ENCODE peak calls at places on chromosomes 11 and 22, in five cellular contexts. One of them, this sample, is unnamed.
A peak's percentile ranks its signal among the peaks of the same experiment; 100 is the strongest.

GRCh38 chr11:2761131-2762030 is 61.6 kb upstream of the KCNQ1OT1 start:
- DNase-seq in fibroblast of lung: no peak
- DNase-seq in transverse colon: peak; percentile 36
- DNase-seq in mesenchymal stem cell: no peak
- DNase-seq in mesendoderm: no peak
- DNase-seq in this sample: no peak

GRCh38 chr11:83717551-83717950 is 431.4 kb upstream of the CCDC90B start:
- DNase-seq in transverse colon: no peak
- DNase-seq in mesenchymal stem cell: peak; percentile 34
- DNase-seq in fibroblast of lung: peak; percentile 20
- DNase-seq in mesendoderm: peak; percentile 59
- DNase-seq in this sample: no peak

GRCh38 chr22:38696606-38697005 is 4.1 kb downstream of the JOSD1 start:
- DNase-seq in mesendoderm: peak; percentile 41
- DNase-seq in transverse colon: no peak
- DNase-seq in mesenchymal stem cell: peak; percentile 73
- DNase-seq in fibroblast of lung: peak; percentile 83
- DNase-seq in this sample: peak; percentile 67

GRCh38 chr22:43945632-43946390 is 9.4 kb upstream of the SAMM50 start:
- DNase-seq in mesendoderm: peak; percentile 81
- DNase-seq in transverse colon: peak; percentile 70
- DNase-seq in fibroblast of lung: peak; percentile 58
- DNase-seq in mesenchymal stem cell: peak; percentile 69
- DNase-seq in this sample: peak; percentile 38

GRCh38 chr11:104033134-104033533 is 3.3 kb upstream of the DDI1 start:
- DNase-seq in fibroblast of lung: peak; percentile 87
- DNase-seq in transverse colon: no peak
- DNase-seq in mesendoderm: no peak
- DNase-seq in mesenchymal stem cell: peak; percentile 84
- DNase-seq in this sample: peak; percentile 24

GRCh38 chr11:134391170-134391569 is 20.9 kb downstream of the B3GAT1 start:
- DNase-seq in mesendoderm: no peak
- DNase-seq in transverse colon: no peak
- DNase-seq in fibroblast of lung: no peak
- DNase-seq in mesenchymal stem cell: no peak
- DNase-seq in this sample: no peak

GRCh38 chr11:127063191-127063590 is 62.6 kb upstream of the KIRREL3 start:
- DNase-seq in transverse colon: no peak
- DNase-seq in mesendoderm: no peak
- DNase-seq in fibroblast of lung: no peak
- DNase-seq in mesenchymal stem cell: no peak
- DNase-seq in this sample: no peak

GRCh38 chr22:37827056-37827455 is 3.9 kb downstream of the GALR3 start:
- DNase-seq in mesenchymal stem cell: no peak
- DNase-seq in transverse colon: no peak
- DNase-seq in fibroblast of lung: no peak
- DNase-seq in mesendoderm: no peak
- DNase-seq in this sample: no peak

GRCh38 chr11:117144477-117145392 is 648 bp downstream of the PAFAH1B2 start:
- DNase-seq in mesendoderm: peak; percentile 51
- DNase-seq in transverse colon: peak; percentile 61
- DNase-seq in fibroblast of lung: peak; percentile 73
- DNase-seq in mesenchymal stem cell: peak; percentile 84
- DNase-seq in this sample: peak; percentile 76

GRCh38 chr11:95655544-95655943 is 134.0 kb downstream of the FAM76B start:
- DNase-seq in transverse colon: no peak
- DNase-seq in mesenchymal stem cell: peak; percentile 8
- DNase-seq in fibroblast of lung: no peak
- DNase-seq in mesendoderm: no peak
- DNase-seq in this sample: no peak

GRCh38 chr11:102079625-102080024 is 30.6 kb upstream of the YAP1 start:
- DNase-seq in mesenchymal stem cell: no peak
- DNase-seq in transverse colon: no peak
- DNase-seq in mesendoderm: no peak
- DNase-seq in fibroblast of lung: no peak
- DNase-seq in this sample: no peak

GRCh38 chr11:17036666-17037658 is 22.7 kb upstream of the PLEKHA7 start:
- DNase-seq in fibroblast of lung: no peak
- DNase-seq in transverse colon: peak; percentile 43
- DNase-seq in mesendoderm: peak; percentile 52
- DNase-seq in mesenchymal stem cell: no peak
- DNase-seq in this sample: no peak

GRCh38 chr11:71946144-71946571 is 17.3 kb downstream of the RNF121 start:
- DNase-seq in fibroblast of lung: peak; percentile 20
- DNase-seq in mesenchymal stem cell: peak; percentile 80
- DNase-seq in transverse colon: no peak
- DNase-seq in mesendoderm: no peak
- DNase-seq in this sample: peak; percentile 55

GRCh38 chr22:30694638-30695350 is at the start of gene OSBP2:
- DNase-seq in transverse colon: peak; percentile 56
- DNase-seq in fibroblast of lung: no peak
- DNase-seq in mesenchymal stem cell: no peak
- DNase-seq in mesendoderm: no peak
- DNase-seq in this sample: no peak

GRCh38 chr11:122186439-122187080 is 70.5 kb upstream of the BLID start:
- DNase-seq in transverse colon: no peak
- DNase-seq in mesendoderm: no peak
- DNase-seq in fibroblast of lung: peak; percentile 100
- DNase-seq in mesenchymal stem cell: peak; percentile 98
- DNase-seq in this sample: no peak

GRCh38 chr11:57180141-57180561 is 1.6 kb upstream of the LRRC55 start:
- DNase-seq in transverse colon: no peak
- DNase-seq in mesendoderm: peak; percentile 70
- DNase-seq in fibroblast of lung: no peak
- DNase-seq in mesenchymal stem cell: no peak
- DNase-seq in this sample: no peak

GRCh38 chr11:111148953-111149352 is 96.6 kb upstream of the POU2AF2 start:
- DNase-seq in transverse colon: no peak
- DNase-seq in fibroblast of lung: peak; percentile 26
- DNase-seq in mesendoderm: no peak
- DNase-seq in mesenchymal stem cell: peak; percentile 1
- DNase-seq in this sample: no peak

GRCh38 chr22:31096637-31097274 is 10.6 kb downstream of the SELENOM start:
- DNase-seq in fibroblast of lung: no peak
- DNase-seq in mesendoderm: no peak
- DNase-seq in mesenchymal stem cell: no peak
- DNase-seq in transverse colon: no peak
- DNase-seq in this sample: peak; percentile 38

GRCh38 chr11:2474059-2474901 is 29.5 kb downstream of the KCNQ1 start:
- DNase-seq in transverse colon: peak; percentile 75
- DNase-seq in mesendoderm: no peak
- DNase-seq in fibroblast of lung: no peak
- DNase-seq in mesenchymal stem cell: no peak
- DNase-seq in this sample: no peak

GRCh38 chr11:75428301-75428724 is 4.7 kb downstream of the KLHL35 start:
- DNase-seq in mesendoderm: peak; percentile 81
- DNase-seq in mesenchymal stem cell: no peak
- DNase-seq in fibroblast of lung: peak; percentile 90
- DNase-seq in transverse colon: peak; percentile 84
- DNase-seq in this sample: no peak

GRCh38 chr11:126948563-126948962 is 52.0 kb downstream of the KIRREL3 start:
- DNase-seq in transverse colon: no peak
- DNase-seq in mesenchymal stem cell: no peak
- DNase-seq in mesendoderm: no peak
- DNase-seq in fibroblast of lung: no peak
- DNase-seq in this sample: no peak

GRCh38 chr11:121456816-121457431 is 4.2 kb upstream of the SORL1-AS1 start:
- DNase-seq in mesenchymal stem cell: no peak
- DNase-seq in mesendoderm: no peak
- DNase-seq in transverse colon: no peak
- DNase-seq in fibroblast of lung: no peak
- DNase-seq in this sample: no peak

GRCh38 chr22:29879738-29880137 is 3.2 kb upstream of the MTMR3 start:
- DNase-seq in mesendoderm: peak; percentile 59
- DNase-seq in mesenchymal stem cell: no peak
- DNase-seq in fibroblast of lung: no peak
- DNase-seq in transverse colon: no peak
- DNase-seq in this sample: no peak

GRCh38 chr22:31829505-31829904 is 75.7 kb downstream of the DEPDC5 start:
- DNase-seq in transverse colon: no peak
- DNase-seq in mesendoderm: no peak
- DNase-seq in fibroblast of lung: peak; percentile 83
- DNase-seq in mesenchymal stem cell: peak; percentile 94
- DNase-seq in this sample: peak; percentile 89

GRCh38 chr11:47992959-47993820 is 12.8 kb downstream of the PTPRJ start:
- DNase-seq in fibroblast of lung: peak; percentile 85
- DNase-seq in mesendoderm: peak; percentile 83
- DNase-seq in transverse colon: peak; percentile 46
- DNase-seq in mesenchymal stem cell: peak; percentile 91
- DNase-seq in this sample: peak; percentile 87

GRCh38 chr11:6988506-6988905 is 31.6 kb downstream of the ZNF214 start:
- DNase-seq in mesenchymal stem cell: no peak
- DNase-seq in fibroblast of lung: no peak
- DNase-seq in transverse colon: no peak
- DNase-seq in mesendoderm: no peak
- DNase-seq in this sample: no peak

GRCh38 chr11:119480375-119481020 is 57.5 kb upstream of the THY1 start:
- DNase-seq in mesenchymal stem cell: no peak
- DNase-seq in fibroblast of lung: no peak
- DNase-seq in mesendoderm: no peak
- DNase-seq in transverse colon: no peak
- DNase-seq in this sample: no peak

GRCh38 chr11:128871165-128871564 is 4.1 kb upstream of the KCNJ1 start:
- DNase-seq in fibroblast of lung: no peak
- DNase-seq in mesenchymal stem cell: no peak
- DNase-seq in mesendoderm: peak; percentile 89
- DNase-seq in transverse colon: no peak
- DNase-seq in this sample: no peak

GRCh38 chr11:128874406-128874805 is 7.3 kb upstream of the KCNJ1 start:
- DNase-seq in mesendoderm: no peak
- DNase-seq in transverse colon: no peak
- DNase-seq in fibroblast of lung: no peak
- DNase-seq in mesenchymal stem cell: no peak
- DNase-seq in this sample: no peak

GRCh38 chr11:128868851-128869671 is 2.0 kb upstream of the KCNJ1 start:
- DNase-seq in fibroblast of lung: no peak
- DNase-seq in transverse colon: no peak
- DNase-seq in mesendoderm: no peak
- DNase-seq in mesenchymal stem cell: no peak
- DNase-seq in this sample: no peak

GRCh38 chr11:128872094-128872493 is 5.0 kb upstream of the KCNJ1 start:
- DNase-seq in mesendoderm: no peak
- DNase-seq in transverse colon: no peak
- DNase-seq in mesenchymal stem cell: no peak
- DNase-seq in fibroblast of lung: no peak
- DNase-seq in this sample: no peak

GRCh38 chr11:128872594-128872993 is 5.5 kb upstream of the KCNJ1 start:
- DNase-seq in fibroblast of lung: no peak
- DNase-seq in mesenchymal stem cell: no peak
- DNase-seq in transverse colon: no peak
- DNase-seq in mesendoderm: no peak
- DNase-seq in this sample: no peak
- H3K4me3 ChIP-seq in fibroblast of lung: no peak overlapping the region
- H3K4me3 ChIP-seq in mesenchymal stem cell: no peak overlapping the region
- H3K4me3 ChIP-seq in transverse colon: no peak overlapping the region
- H3K4me3 ChIP-seq in mesendoderm: no peak overlapping the region
- H3K4me3 ChIP-seq in this sample: no peak overlapping the region

GRCh38 chr22:25050566-25050965 is 98.0 kb downstream of the KIAA1671 start:
- DNase-seq in transverse colon: no peak
- DNase-seq in mesenchymal stem cell: no peak
- DNase-seq in mesendoderm: no peak
- DNase-seq in fibroblast of lung: no peak
- DNase-seq in this sample: no peak
- H3K27ac ChIP-seq in transverse colon: no peak overlapping the region
- H3K27ac ChIP-seq in mesenchymal stem cell: no peak overlapping the region
- H3K27ac ChIP-seq in mesendoderm: no peak overlapping the region
- H3K27ac ChIP-seq in fibroblast of lung: no peak overlapping the region
- H3K27ac ChIP-seq in this sample: no peak overlapping the region

DNA sequence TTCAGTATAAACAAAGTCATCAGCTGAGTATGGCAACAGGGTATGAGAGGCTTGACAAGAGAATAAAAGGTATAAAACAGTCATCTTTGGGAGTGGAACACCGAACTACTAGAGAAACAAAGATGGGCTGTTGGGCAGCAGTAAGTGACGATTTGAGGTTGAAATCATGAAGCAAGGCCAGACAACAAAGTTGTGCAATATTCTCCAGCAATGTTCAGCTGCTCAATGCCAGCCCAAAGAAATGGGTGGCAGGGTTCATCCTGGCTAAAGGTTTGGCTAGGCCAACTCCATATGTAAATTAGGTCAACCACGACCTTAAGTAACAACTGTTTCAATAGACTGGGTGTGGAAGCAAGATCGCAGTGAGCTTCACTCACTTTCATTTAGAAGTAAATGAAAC is 6.2 kb downstream of the APIP start:
- DNase-seq in mesenchymal stem cell: no peak
- DNase-seq in mesendoderm: no peak
- DNase-seq in fibroblast of lung: no peak
- DNase-seq in transverse colon: no peak
- DNase-seq in this sample: no peak
- H3K4me1 ChIP-seq in mesenchymal stem cell: no peaks in the 10 kb centered on the region
- H3K4me1 ChIP-seq in mesendoderm: no peaks in the 10 kb centered on the region
- H3K4me1 ChIP-seq in fibroblast of lung: no peaks in the 10 kb centered on the region
- H3K4me1 ChIP-seq in transverse colon: peaks cover 6% of the 10 kb centered on the region
- H3K4me1 ChIP-seq in this sample: peaks cover 5% of the 10 kb centered on the region

GRCh38 chr11:69287968-69288882 is 5.7 kb upstream of the MYEOV start:
- DNase-seq in mesenchymal stem cell: no peak
- DNase-seq in fibroblast of lung: no peak
- DNase-seq in transverse colon: peak; percentile 91
- DNase-seq in mesendoderm: no peak
- DNase-seq in this sample: no peak
- H3K4me3 ChIP-seq in mesenchymal stem cell: no peak overlapping the region
- H3K4me3 ChIP-seq in fibroblast of lung: no peak overlapping the region
- H3K4me3 ChIP-seq in transverse colon: no peak overlapping the region
- H3K4me3 ChIP-seq in mesendoderm: no peak overlapping the region
- H3K4me3 ChIP-seq in this sample: no peak overlapping the region

GRCh38 chr11:19604679-19605375 is 107.8 kb upstream of the NAV2 start:
- DNase-seq in mesenchymal stem cell: no peak
- DNase-seq in mesendoderm: no peak
- DNase-seq in transverse colon: no peak
- DNase-seq in fibroblast of lung: peak; percentile 20
- DNase-seq in this sample: no peak
- H3K27ac ChIP-seq in mesenchymal stem cell: no peak overlapping the region
- H3K27ac ChIP-seq in mesendoderm: no peak overlapping the region
- H3K27ac ChIP-seq in transverse colon: peak overlapping the region; percentile 60
- H3K27ac ChIP-seq in fibroblast of lung: no peak overlapping the region
- H3K27ac ChIP-seq in this sample: no peak overlapping the region

GRCh38 chr11:65896009-65896999 is 3.9 kb downstream of the FOSL1 start:
- DNase-seq in mesendoderm: no peak
- DNase-seq in transverse colon: no peak
- DNase-seq in mesenchymal stem cell: no peak
- DNase-seq in fibroblast of lung: no peak
- DNase-seq in this sample: no peak
- H3K4me1 ChIP-seq in mesendoderm: no peaks in the 10 kb centered on the region
- H3K4me1 ChIP-seq in transverse colon: peaks cover 55% of the 10 kb centered on the region
- H3K4me1 ChIP-seq in mesenchymal stem cell: peaks cover 43% of the 10 kb centered on the region
- H3K4me1 ChIP-seq in fibroblast of lung: peaks cover 24% of the 10 kb centered on the region
- H3K4me1 ChIP-seq in this sample: peaks cover 66% of the 10 kb centered on the region